ENCODE peak calls at places on chromosome 21, in five cellular contexts. H, A, L, V and M are unnamed samples.

GRCh38 chr21:34926784-34927548 is 122.1 kb downstream of the RUNX1 start:
- DNase-seq in L (no peak), H (peak; percentile 34), A (no peak), V (no peak), M (no peak)

GRCh38 chr21:34126691-34127090 is 53.3 kb downstream of the MRPS6 start:
- DNase-seq in V (no peak), L (no peak), H (no peak), A (no peak), M (peak; percentile 93)

GRCh38 chr21:26136686-26137085 is 33.9 kb downstream of the APP start:
- DNase-seq in A (no peak), V (no peak), L (no peak), H (no peak), M (no peak)

GRCh38 chr21:17351766-17352165 is 161.1 kb upstream of the CXADR start:
- DNase-seq in L (no peak), H (no peak), A (no peak), V (no peak), M (peak; percentile 10)

GRCh38 chr21:25385912-25386474 is 221.3 kb downstream of the MRPL39 start:
- DNase-seq in L (no peak), V (no peak), H (peak; percentile 83), A (no peak), M (peak; percentile 71)

GRCh38 chr21:34782666-34783365 is 114.0 kb downstream of the CLIC6 start:
- DNase-seq in L (no peak), H (no peak), A (no peak), V (no peak), M (peak; percentile 34)

GRCh38 chr21:25721987-25722386 is 12.7 kb downstream of the ATP5PF start:
- DNase-seq in V (no peak), A (no peak), H (no peak), L (no peak), M (no peak)

GRCh38 chr21:21179619-21180336 is 181.6 kb downstream of the NCAM2 start:
- DNase-seq in V (peak; percentile 9), L (no peak), A (no peak), H (no peak), M (no peak)

GRCh38 chr21:39377444-39378050 is 28.7 kb upstream of the HMGN1 start:
- DNase-seq in H (peak; percentile 64), A (no peak), L (no peak), V (no peak), M (peak; percentile 62)

GRCh38 chr21:17388226-17388625 is 124.6 kb upstream of the CXADR start:
- DNase-seq in V (no peak), A (no peak), H (no peak), L (no peak), M (no peak)

GRCh38 chr21:41611966-41612606 is 104.1 kb upstream of the TMPRSS2 start:
- DNase-seq in L (no peak), V (no peak), H (peak; percentile 29), A (no peak), M (peak; percentile 82)

GRCh38 chr21:36749935-36750578 is 51.1 kb downstream of the SIM2 start:
- DNase-seq in H (peak; percentile 44), V (peak; percentile 18), L (no peak), A (no peak), M (no peak)

GRCh38 chr21:38505654-38506523 is 7.6 kb upstream of the ERG start:
- DNase-seq in H (peak; percentile 87), A (peak; percentile 21), L (no peak), V (peak; percentile 64), M (peak; percentile 81)

GRCh38 chr21:34936874-34937563 is 112.1 kb downstream of the RUNX1 start:
- DNase-seq in H (peak; percentile 42), L (no peak), V (no peak), A (no peak), M (peak; percentile 37)

GRCh38 chr21:34204021-34204420 is 130.6 kb downstream of the MRPS6 start:
- DNase-seq in L (peak; percentile 51), A (no peak), H (no peak), V (no peak), M (no peak)

GRCh38 chr21:28375708-28376385 is 616.8 kb downstream of the LTN1 start:
- DNase-seq in H (peak; percentile 77), V (no peak), L (no peak), A (no peak), M (no peak)

GRCh38 chr21:17250651-17251294 is 262.1 kb upstream of the CXADR start:
- DNase-seq in A (peak; percentile 46), H (peak; percentile 1), L (no peak), V (no peak), M (peak; percentile 2)

GRCh38 chr21:15430577-15430976 is 299.2 kb upstream of the USP25 start:
- DNase-seq in V (peak; percentile 39), A (no peak), H (peak; percentile 67), L (no peak), M (no peak)

GRCh38 chr21:34640858-34641257 is 25.9 kb upstream of the RCAN1 start:
- DNase-seq in H (peak; percentile 64), L (no peak), V (no peak), A (no peak), M (peak; percentile 61)

GRCh38 chr21:14956826-14957225 is 108.0 kb downstream of the NRIP1 start:
- DNase-seq in L (no peak), V (no peak), A (no peak), H (peak; percentile 79), M (peak; percentile 49)

GRCh38 chr21:29114765-29115164 is 15.7 kb upstream of the MAP3K7CL start:
- DNase-seq in A (no peak), H (peak; percentile 38), L (no peak), V (no peak), M (peak; percentile 89)

GRCh38 chr21:37232274-37233018 is 34.7 kb downstream of the VPS26C start:
- DNase-seq in A (no peak), L (no peak), V (no peak), H (no peak), M (no peak)

GRCh38 chr21:22880573-22880972 is 1882.4 kb downstream of the NCAM2 start:
- DNase-seq in V (no peak), L (no peak), A (no peak), H (no peak), M (no peak)

GRCh38 chr21:38293765-38294164 is 37.0 kb downstream of the KCNJ15 start:
- DNase-seq in V (no peak), A (no peak), L (no peak), H (no peak), M (no peak)

GRCh38 chr21:30831194-30831765 is 1.7 kb upstream of the KRTAP7-1 start:
- DNase-seq in V (no peak), L (no peak), H (peak; percentile 10), A (peak; percentile 40), M (peak; percentile 17)

GRCh38 chr21:37862536-37862935 is 53.7 kb downstream of the KCNJ6 start:
- DNase-seq in L (no peak), H (peak; percentile 39), A (no peak), V (peak; percentile 22), M (peak; percentile 51)

GRCh38 chr21:17402885-17403477 is 109.9 kb upstream of the CXADR start:
- DNase-seq in V (no peak), A (no peak), L (no peak), H (peak; percentile 71), M (no peak)

GRCh38 chr21:36297555-36297937 is 22.5 kb upstream of the MORC3 start:
- DNase-seq in L (no peak), A (no peak), V (no peak), H (no peak), M (no peak)

GRCh38 chr21:41606706-41607105 is 98.7 kb upstream of the TMPRSS2 start:
- DNase-seq in L (no peak), A (no peak), H (no peak), V (no peak), M (no peak)

GRCh38 chr21:33866851-33867250 is 48.8 kb downstream of the ATP5PO start:
- DNase-seq in A (no peak), V (no peak), H (no peak), L (no peak), M (no peak)

GRCh38 chr21:42535602-42536171 is 22.0 kb downstream of the SLC37A1 start:
- DNase-seq in A (no peak), H (no peak), L (peak; percentile 45), V (no peak), M (no peak)

GRCh38 chr21:37593015-37593414 is 226.4 kb downstream of the DYRK1A start:
- DNase-seq in L (no peak), V (no peak), A (no peak), H (peak; percentile 12), M (no peak)

GRCh38 chr21:36542312-36543101 is 62.6 kb upstream of the CLDN14 start:
- DNase-seq in A (no peak), H (peak; percentile 9), L (no peak), V (no peak), M (peak; percentile 9)

GRCh38 chr21:46377789-46378188 is 53.8 kb downstream of the PCNT start:
- DNase-seq in V (no peak), L (peak; percentile 50), A (no peak), H (no peak), M (peak; percentile 56)

GRCh38 chr21:46374761-46375389 is 50.9 kb downstream of the PCNT start:
- DNase-seq in A (no peak), H (no peak), L (peak; percentile 96), V (peak; percentile 22), M (no peak)

GRCh38 chr21:46376231-46376628 is 52.3 kb downstream of the PCNT start:
- DNase-seq in H (no peak), L (peak; percentile 81), A (no peak), V (no peak), M (no peak)

GRCh38 chr21:46376856-46377453 is 53.0 kb downstream of the PCNT start:
- DNase-seq in A (no peak), V (no peak), H (no peak), L (no peak), M (no peak)

GRCh38 chr21:46375560-46376230 is 51.7 kb downstream of the PCNT start:
- DNase-seq in H (no peak), V (no peak), L (peak; percentile 96), A (no peak), M (no peak)
- H3K4me3 ChIP-seq in H (no peak overlapping the region), V (no peak overlapping the region), L (peak overlapping the region; percentile 57), A (no peak overlapping the region), M (no peak overlapping the region)

GRCh38 chr21:46428286-46428685 is 30.4 kb upstream of the DIP2A start:
- DNase-seq in L (no peak), A (no peak), V (no peak), H (no peak), M (no peak)
- TF ChIP-seq CTCF in L (no peak), A (no peak), V (no peak), H (no peak), M (no peak)

GRCh38 chr21:44575307-44576024 is 1.9 kb downstream of the KRTAP10-4 start:
- DNase-seq in V (no peak), L (no peak), H (no peak), A (no peak), M (no peak)
- H3K4me3 ChIP-seq in V (no peak overlapping the region), L (no peak overlapping the region), H (no peak overlapping the region), A (no peak overlapping the region), M (no peak overlapping the region)

DNA sequence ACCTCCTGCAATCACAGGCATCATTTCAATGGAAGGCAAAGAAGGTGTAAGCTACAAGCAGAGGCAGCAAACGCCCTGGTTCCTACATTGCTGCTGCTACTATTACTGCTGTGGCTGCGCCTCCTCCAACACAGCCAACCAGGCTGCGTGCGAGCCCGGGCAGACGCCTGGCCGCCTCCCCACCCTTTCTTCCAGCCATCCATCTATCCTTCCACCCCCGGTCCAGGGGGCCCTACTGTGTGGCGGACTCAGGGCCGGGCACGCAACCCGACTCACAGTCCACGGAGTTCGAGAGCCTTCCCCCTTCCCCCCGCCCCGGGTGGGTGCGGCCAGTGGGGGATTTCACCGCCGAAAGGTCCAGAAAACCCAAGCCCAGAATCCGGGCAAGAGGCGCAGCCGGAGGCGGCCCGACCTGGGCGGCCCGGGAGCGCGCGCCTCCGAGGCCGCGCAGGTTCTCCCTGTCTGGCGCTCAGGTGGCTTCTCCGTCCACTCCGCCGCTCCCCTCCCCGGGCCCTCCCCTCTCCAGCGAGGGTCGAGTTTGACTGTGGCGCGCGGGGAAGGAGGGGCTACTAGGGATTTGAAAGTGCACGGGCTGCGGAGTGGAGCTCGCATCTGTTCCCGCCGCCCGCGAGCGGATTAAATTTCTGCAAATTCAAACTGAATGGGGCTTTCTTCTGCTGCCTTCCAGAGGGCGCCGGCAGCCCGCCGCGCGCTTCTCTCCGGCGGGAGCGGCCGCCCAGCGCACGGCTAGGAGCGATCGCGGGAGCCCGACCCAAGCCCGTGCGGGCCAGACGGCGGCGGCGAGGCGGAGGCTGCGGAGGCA is at the start of gene HUNK:
- DNase-seq in H (peak; percentile 7), V (no peak), A (peak; percentile 61), L (no peak), M (peak; percentile 22)
- TF ChIP-seq CTCF in H (no peak), V (no peak), A (no peak), L (no peak), M (no peak)